ENCODE peak calls at places on chromosomes 12 and 14, in four cellular contexts. One of them, this sample, is unnamed.

GRCh38 chr14:89252887-89253532 is 164.0 kb downstream of the FOXN3 start:
- DNase-seq in adrenal gland: no peak
- DNase-seq in HCT116: no peak
- DNase-seq in suprapubic skin: no peak
- DNase-seq in this sample: peak; percentile 42

GRCh38 chr14:29905549-29905948 is 22.1 kb downstream of the PRKD1 start:
- DNase-seq in suprapubic skin: no peak
- DNase-seq in adrenal gland: no peak
- DNase-seq in HCT116: no peak
- DNase-seq in this sample: peak; percentile 31

GRCh38 chr12:81468206-81468605 is 290.9 kb downstream of the PPFIA2 start:
- DNase-seq in HCT116: no peak
- DNase-seq in suprapubic skin: no peak
- DNase-seq in adrenal gland: no peak
- DNase-seq in this sample: no peak

GRCh38 chr12:93707836-93708235 is 30.7 kb downstream of the CRADD start:
- DNase-seq in suprapubic skin: no peak
- DNase-seq in HCT116: peak; percentile 26
- DNase-seq in adrenal gland: no peak
- DNase-seq in this sample: no peak

GRCh38 chr14:44935155-44935554 is 26.6 kb downstream of the KLHL28 start:
- DNase-seq in HCT116: no peak
- DNase-seq in adrenal gland: no peak
- DNase-seq in suprapubic skin: no peak
- DNase-seq in this sample: no peak

GRCh38 chr14:73741386-73741875 is 27.2 kb upstream of the PNMA1 start:
- DNase-seq in suprapubic skin: peak; percentile 84
- DNase-seq in adrenal gland: no peak
- DNase-seq in HCT116: no peak
- DNase-seq in this sample: peak; percentile 65

GRCh38 chr12:53500119-53500775 is 836 bp upstream of the TARBP2 start:
- DNase-seq in HCT116: no peak
- DNase-seq in suprapubic skin: peak; percentile 92
- DNase-seq in adrenal gland: no peak
- DNase-seq in this sample: peak; percentile 69

GRCh38 chr12:11927311-11927935 is 143.3 kb upstream of the BCL2L14 start:
- DNase-seq in adrenal gland: no peak
- DNase-seq in HCT116: no peak
- DNase-seq in suprapubic skin: no peak
- DNase-seq in this sample: no peak

GRCh38 chr12:84842406-84843013 is 70.1 kb downstream of the SLC6A15 start:
- DNase-seq in HCT116: peak; percentile 28
- DNase-seq in suprapubic skin: no peak
- DNase-seq in adrenal gland: no peak
- DNase-seq in this sample: no peak

GRCh38 chr14:74239848-74240793 is 872 bp downstream of the VSX2 start:
- DNase-seq in HCT116: no peak
- DNase-seq in adrenal gland: no peak
- DNase-seq in suprapubic skin: no peak
- DNase-seq in this sample: no peak

GRCh38 chr14:56664811-56665421 is 85.3 kb downstream of the TMEM260 start:
- DNase-seq in adrenal gland: no peak
- DNase-seq in suprapubic skin: no peak
- DNase-seq in HCT116: no peak
- DNase-seq in this sample: peak; percentile 54

GRCh38 chr12:110698171-110698902 is 9.4 kb upstream of the HVCN1 start:
- DNase-seq in HCT116: peak; percentile 82
- DNase-seq in adrenal gland: peak; percentile 63
- DNase-seq in suprapubic skin: peak; percentile 73
- DNase-seq in this sample: peak; percentile 75
- H3K4me3 ChIP-seq in HCT116: no peak overlapping the region
- H3K4me3 ChIP-seq in adrenal gland: no peak overlapping the region
- H3K4me3 ChIP-seq in suprapubic skin: no peak overlapping the region
- H3K4me3 ChIP-seq in this sample: no peak overlapping the region

DNA sequence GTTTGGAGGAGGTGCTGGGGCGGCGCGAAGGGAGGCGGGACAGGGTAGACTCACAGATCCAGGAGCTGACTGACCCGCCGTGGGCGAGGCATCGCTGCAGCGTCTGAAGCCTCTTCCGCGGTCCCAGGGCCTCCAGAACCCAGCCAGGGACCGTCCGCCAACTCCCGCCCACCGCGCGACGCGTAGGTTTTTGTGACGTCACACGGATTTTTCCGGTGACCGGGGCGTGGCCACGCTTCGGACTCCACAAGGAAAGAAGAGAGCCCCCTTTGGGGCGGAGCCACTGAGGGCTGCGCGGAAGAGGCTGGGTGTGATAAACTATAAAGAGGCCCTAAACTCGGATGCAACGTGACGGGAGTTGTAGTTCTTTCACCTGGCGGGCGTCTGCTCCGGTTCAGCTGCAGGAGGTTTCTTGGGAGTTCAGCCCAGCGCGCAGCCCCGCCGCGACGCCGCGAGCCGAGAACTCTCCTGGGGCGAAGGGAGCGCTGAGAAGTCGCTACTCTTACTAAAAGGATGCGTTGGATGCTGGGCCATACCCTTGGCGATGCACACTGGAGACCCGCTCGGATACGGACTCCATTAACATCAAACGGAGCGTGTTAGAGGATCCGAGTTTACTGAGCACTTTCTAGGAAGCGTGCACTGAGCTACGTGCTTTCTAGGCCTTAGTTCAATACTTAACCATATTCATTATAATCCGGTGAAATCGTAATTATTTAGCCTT is at the start of gene AMN1:
- DNase-seq in suprapubic skin: peak; percentile 99
- DNase-seq in adrenal gland: peak; percentile 99
- DNase-seq in HCT116: peak; percentile 96
- DNase-seq in this sample: peak; percentile 100
- TF ChIP-seq POLR2A in suprapubic skin: no peak
- TF ChIP-seq POLR2A in adrenal gland: peak; percentile 94
- TF ChIP-seq POLR2A in HCT116: no peak
- TF ChIP-seq POLR2A in this sample: no peak

GRCh38 chr12:24937553-24938244 is 11.2 kb downstream of the BCAT1 start:
- DNase-seq in HCT116: no peak
- DNase-seq in adrenal gland: no peak
- DNase-seq in suprapubic skin: no peak
- DNase-seq in this sample: no peak
- H3K4me3 ChIP-seq in HCT116: no peak overlapping the region
- H3K4me3 ChIP-seq in adrenal gland: no peak overlapping the region
- H3K4me3 ChIP-seq in suprapubic skin: no peak overlapping the region
- H3K4me3 ChIP-seq in this sample: no peak overlapping the region

GRCh38 chr12:48350249-48351021 is at the start of gene ZNF641:
- DNase-seq in adrenal gland: peak; percentile 91
- DNase-seq in HCT116: no peak
- DNase-seq in suprapubic skin: peak; percentile 85
- DNase-seq in this sample: peak; percentile 85
- TF ChIP-seq POLR2A in adrenal gland: peak; percentile 56
- TF ChIP-seq POLR2A in HCT116: peak; percentile 49
- TF ChIP-seq POLR2A in suprapubic skin: no peak
- TF ChIP-seq POLR2A in this sample: peak; percentile 68

DNA sequence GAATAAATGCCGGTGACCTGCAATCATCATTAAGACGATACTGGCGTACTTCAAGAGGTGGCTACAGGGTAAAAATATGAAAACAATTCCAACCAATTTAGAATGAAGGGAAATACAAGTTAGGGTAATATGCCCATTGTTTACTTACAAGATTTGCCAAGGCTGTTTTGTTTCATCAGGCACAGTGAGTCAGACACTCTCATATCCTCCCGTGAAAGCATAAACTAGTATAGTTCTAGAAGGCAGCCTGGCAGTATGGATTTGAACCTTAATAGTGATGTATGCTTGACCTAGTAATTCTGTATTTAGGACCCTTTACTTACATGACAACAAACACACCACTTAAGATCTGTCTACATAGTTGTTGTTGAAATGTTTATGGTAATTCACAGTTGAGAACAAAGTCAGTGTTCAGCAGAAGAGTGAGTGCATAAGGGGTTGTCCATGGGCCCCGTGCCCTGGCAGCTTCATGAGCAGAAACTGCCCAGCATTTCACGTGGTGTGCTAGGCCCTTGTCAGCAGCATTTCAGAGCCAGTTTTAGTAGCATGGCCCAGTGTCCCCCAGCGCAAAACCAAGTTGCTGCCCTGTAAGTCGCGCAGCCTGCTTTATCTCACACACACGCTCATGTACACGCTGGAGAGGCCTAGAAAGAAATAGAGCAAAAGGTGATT is 80.8 kb downstream of the EP400 start:
- DNase-seq in HCT116: no peak
- DNase-seq in suprapubic skin: no peak
- DNase-seq in adrenal gland: no peak
- DNase-seq in this sample: no peak
- H3K4me3 ChIP-seq in HCT116: no peak overlapping the region
- H3K4me3 ChIP-seq in suprapubic skin: no peak overlapping the region
- H3K4me3 ChIP-seq in adrenal gland: no peak overlapping the region
- H3K4me3 ChIP-seq in this sample: no peak overlapping the region

GRCh38 chr12:132508248-132508740 is 18.3 kb downstream of the FBRSL1 start:
- DNase-seq in adrenal gland: no peak
- DNase-seq in suprapubic skin: no peak
- DNase-seq in HCT116: no peak
- DNase-seq in this sample: no peak

GRCh38 chr12:132505852-132506219 is 15.9 kb downstream of the FBRSL1 start:
- DNase-seq in HCT116: no peak
- DNase-seq in adrenal gland: no peak
- DNase-seq in suprapubic skin: no peak
- DNase-seq in this sample: no peak

GRCh38 chr12:132507656-132508055 is 17.7 kb downstream of the FBRSL1 start:
- DNase-seq in adrenal gland: no peak
- DNase-seq in suprapubic skin: no peak
- DNase-seq in HCT116: no peak
- DNase-seq in this sample: no peak

GRCh38 chr12:132506328-132506727 is 16.4 kb downstream of the FBRSL1 start:
- DNase-seq in adrenal gland: no peak
- DNase-seq in HCT116: no peak
- DNase-seq in suprapubic skin: no peak
- DNase-seq in this sample: no peak

GRCh38 chr12:132506730-132507538 is 17.0 kb downstream of the FBRSL1 start:
- DNase-seq in suprapubic skin: peak; percentile 80
- DNase-seq in HCT116: no peak
- DNase-seq in adrenal gland: peak; percentile 93
- DNase-seq in this sample: peak; percentile 41
- TF ChIP-seq POLR2A in suprapubic skin: no peak
- TF ChIP-seq POLR2A in HCT116: no peak
- TF ChIP-seq POLR2A in adrenal gland: peak; percentile 45
- TF ChIP-seq POLR2A in this sample: no peak

GRCh38 chr14:100827140-100827517 is 1.2 kb downstream of the MEG3 start:
- DNase-seq in adrenal gland: peak; percentile 62
- DNase-seq in HCT116: no peak
- DNase-seq in suprapubic skin: no peak
- DNase-seq in this sample: no peak
- H3K4me3 ChIP-seq in adrenal gland: peak overlapping the region; percentile 59
- H3K4me3 ChIP-seq in HCT116: no peak overlapping the region
- H3K4me3 ChIP-seq in suprapubic skin: peak overlapping the region; percentile 43
- H3K4me3 ChIP-seq in this sample: no peak overlapping the region

GRCh38 chr14:64756712-64757111 is 52.5 kb downstream of the PLEKHG3 start:
- DNase-seq in suprapubic skin: no peak
- DNase-seq in HCT116: no peak
- DNase-seq in adrenal gland: no peak
- DNase-seq in this sample: no peak
- TF ChIP-seq POLR2A in suprapubic skin: no peak
- TF ChIP-seq POLR2A in HCT116: no peak
- TF ChIP-seq POLR2A in adrenal gland: no peak
- TF ChIP-seq POLR2A in this sample: no peak

DNA sequence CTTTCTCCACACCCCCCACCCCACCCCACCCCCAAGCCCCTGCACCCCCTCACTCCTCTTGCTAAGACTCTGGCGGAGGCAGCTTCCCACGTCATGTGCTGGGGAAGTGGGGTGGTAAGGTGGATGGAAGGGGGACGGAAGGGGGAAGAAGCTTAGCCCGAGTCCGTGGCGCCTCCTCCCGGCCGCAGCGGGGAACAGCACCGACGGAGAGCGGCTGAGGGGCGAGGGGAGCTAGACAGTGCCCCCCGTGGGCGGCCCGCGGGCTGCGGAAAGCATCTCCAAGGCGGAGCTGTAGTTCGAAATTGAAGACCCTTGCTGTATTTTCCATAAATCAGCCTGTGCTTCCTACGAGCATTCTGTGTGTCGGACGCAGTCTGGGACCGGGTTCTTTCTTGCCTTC is 608 bp upstream of the GRIN2B start:
- DNase-seq in suprapubic skin: no peak
- DNase-seq in HCT116: peak; percentile 15
- DNase-seq in adrenal gland: no peak
- DNase-seq in this sample: no peak
- H3K4me3 ChIP-seq in suprapubic skin: peak overlapping the region; percentile 27
- H3K4me3 ChIP-seq in HCT116: peak overlapping the region; percentile 67
- H3K4me3 ChIP-seq in adrenal gland: no peak overlapping the region
- H3K4me3 ChIP-seq in this sample: no peak overlapping the region

This sample was measured in thyroid gland.